ENCODE peak calls at places on chromosomes 1 and 21, in four cellular contexts. W is uterus, C is thyroid gland, G is ovary. R is an unnamed sample. For H3K4me1, the result is how much of the 10 kb centered on the place peaks cover.

GRCh38 chr1:37765937-37766664 is 1.2 kb upstream of the EPHA10 start:
- DNase-seq in W (no peak), C (no peak), G (no peak), R (no peak)

GRCh38 chr21:39430457-39430856 is 15.1 kb downstream of the LCA5L start:
- DNase-seq in W (no peak), C (no peak), G (no peak), R (no peak)

GRCh38 chr1:44643721-44644330 is 30.5 kb downstream of the TMEM53 start:
- DNase-seq in W (no peak), C (no peak), G (no peak), R (no peak)

GRCh38 chr1:43632135-43632670 is 17.7 kb upstream of the KDM4A start:
- DNase-seq in W (no peak), C (no peak), G (no peak), R (no peak)

GRCh38 chr1:32651461-32652073 is 559 bp downstream of the RBBP4 start:
- DNase-seq in W (no peak), C (peak), G (no peak), R (peak)

GRCh38 chr1:16718908-16719533 is 21.3 kb upstream of the RNU1-4 start:
- DNase-seq in W (no peak), C (no peak), G (no peak), R (no peak)

GRCh38 chr1:245550702-245551008 is 395.9 kb downstream of the KIF26B start:
- DNase-seq in W (no peak), C (no peak), G (no peak), R (no peak)

GRCh38 chr21:27240901-27241300 is 274.0 kb upstream of the ADAMTS5 start:
- DNase-seq in W (no peak), C (no peak), G (no peak), R (no peak)

GRCh38 chr1:224707849-224708725 is 92.0 kb downstream of the CNIH3 start:
- DNase-seq in W (peak), C (no peak), G (peak), R (peak)

DNA sequence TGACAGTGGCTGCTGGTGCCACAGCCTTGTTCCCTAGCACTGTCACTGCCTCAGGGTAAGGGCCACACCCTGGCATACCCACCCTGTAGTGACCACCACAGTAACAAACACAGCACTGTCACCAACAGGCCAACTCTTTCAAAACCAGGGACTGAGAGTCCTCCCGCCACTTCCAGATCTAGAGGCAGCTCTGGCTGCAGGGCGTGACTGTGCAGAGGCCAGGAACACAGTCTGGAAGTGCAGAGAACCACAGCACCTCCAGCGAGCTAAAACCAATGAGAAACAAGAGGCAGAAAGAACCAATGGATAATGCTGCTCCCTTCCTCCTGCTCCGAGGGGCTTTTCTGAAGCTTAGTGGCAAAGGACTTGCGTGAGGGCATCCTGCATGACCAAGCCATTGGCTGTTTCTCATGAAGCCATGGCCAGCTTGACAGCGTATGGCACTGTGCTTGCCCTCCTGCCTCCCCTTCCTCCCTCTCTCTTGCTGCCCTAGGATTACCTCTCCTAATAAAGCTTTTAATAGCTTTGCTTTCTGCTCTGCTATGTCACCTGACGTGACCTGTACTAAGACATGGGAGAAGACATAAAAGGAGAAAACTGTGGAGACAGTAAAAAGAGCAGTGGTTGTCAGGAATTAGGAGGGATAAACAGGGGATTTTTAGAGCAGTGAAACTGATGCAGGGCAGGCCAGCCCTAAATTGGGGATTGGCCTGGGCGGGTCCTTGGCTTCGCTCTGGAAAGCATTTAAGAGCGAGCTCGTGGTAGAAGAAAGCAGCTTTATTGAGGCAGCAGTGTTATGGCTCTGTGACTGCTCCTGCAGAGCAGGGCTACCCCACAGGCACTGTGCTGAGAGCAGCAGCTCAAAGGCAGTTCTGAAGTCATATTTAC is 7.1 kb downstream of the PARP1 start:
- DNase-seq in W (no peak), C (peak), G (no peak), R (no peak)
- H3K4me1 ChIP-seq in W (under half), C (under half), G (under half), R (under half)

DNA sequence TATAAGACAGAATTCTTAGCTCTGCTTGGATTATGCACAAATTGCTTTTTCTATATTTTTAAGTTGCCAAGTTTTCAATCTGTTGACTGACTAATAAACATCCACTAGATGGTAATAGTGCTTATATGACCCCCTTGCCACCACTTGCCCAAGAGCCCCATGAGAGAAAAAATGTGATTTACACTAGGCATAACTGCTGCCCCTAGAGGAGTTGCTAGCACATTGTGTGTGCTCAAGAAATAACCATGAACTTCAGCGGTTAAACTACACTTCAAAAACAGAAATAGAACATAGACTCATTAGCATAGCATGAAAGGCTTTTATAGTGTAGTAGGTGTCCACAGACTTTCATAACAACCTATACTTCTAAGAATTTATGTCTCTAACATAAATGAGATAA is 61.4 kb downstream of the BRINP3 start:
- DNase-seq in W (no peak), C (no peak), G (no peak), R (no peak)
- TF ChIP-seq CTCF in W (no peak), C (no peak), G (no peak), R (no peak)

GRCh38 chr1:31642897-31643296 is 1.8 kb downstream of the PEF1 start:
- DNase-seq in W (no peak), C (peak), G (no peak), R (no peak)

GRCh38 chr1:31642366-31642765 is 2.3 kb downstream of the PEF1 start:
- DNase-seq in W (no peak), C (peak), G (no peak), R (no peak)

GRCh38 chr1:31644560-31645273 is at the start of gene PEF1:
- DNase-seq in W (peak), C (peak), G (peak), R (peak)

GRCh38 chr1:31645274-31645568 is 545 bp upstream of the PEF1 start:
- DNase-seq in W (no peak), C (no peak), G (no peak), R (no peak)

DNA sequence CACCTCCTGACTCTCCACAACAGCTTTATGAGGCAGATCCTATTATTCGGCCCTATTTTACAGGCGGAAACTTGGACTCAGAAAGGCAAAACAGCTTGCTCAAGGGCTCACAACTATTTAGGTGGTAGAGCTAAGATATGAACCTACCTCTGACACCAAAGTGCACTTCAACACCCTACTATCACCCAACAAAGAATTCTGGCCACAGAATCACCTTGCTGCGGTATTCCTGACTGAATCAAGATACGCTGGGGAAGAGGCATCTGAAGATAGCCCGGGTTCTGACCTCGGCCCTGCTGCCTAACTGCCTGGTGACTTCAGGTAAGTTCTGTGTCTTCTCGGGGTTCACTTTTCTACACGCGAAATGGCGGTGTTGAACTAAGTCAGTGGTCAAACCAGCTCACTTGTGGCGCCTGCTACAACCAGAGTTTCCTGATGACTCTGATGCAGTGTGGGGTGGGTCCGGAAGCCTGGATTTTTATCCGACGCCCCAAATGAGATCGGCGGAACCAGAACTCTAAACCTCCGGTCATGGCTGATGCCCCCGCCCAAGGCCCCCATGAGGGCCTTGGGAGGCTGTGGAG is 608 bp downstream of the PEF1 start:
- DNase-seq in W (no peak), C (peak), G (no peak), R (no peak)
- H3K4me1 ChIP-seq in W (under half), C (half or more), G (under half), R (under half)

DNA sequence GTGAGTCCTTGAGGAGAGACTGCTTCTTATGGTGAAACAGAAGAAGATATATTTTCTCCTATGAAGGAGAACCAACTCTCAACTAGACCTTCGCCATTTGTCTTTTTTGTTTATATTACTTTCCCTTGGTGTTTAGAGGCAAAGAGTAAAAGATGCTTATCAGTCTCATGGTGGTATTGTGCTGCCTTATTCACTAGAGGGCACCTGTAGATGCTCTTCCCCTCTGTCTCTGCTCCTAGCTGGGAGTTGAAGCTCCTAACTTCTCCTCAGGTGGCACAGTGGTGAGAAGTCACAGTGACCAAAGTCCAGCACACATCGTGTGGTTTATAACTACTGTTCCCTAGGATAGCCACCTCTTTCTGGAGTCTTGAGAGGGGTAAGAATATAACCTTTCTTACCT is 1359.6 kb downstream of the PLA2G4A start:
- DNase-seq in W (no peak), C (no peak), G (no peak), R (no peak)
- TF ChIP-seq CTCF in W (no peak), C (no peak), G (no peak), R (no peak)

GRCh38 chr1:109252167-109252892 is 3.0 kb downstream of the CELSR2 start:
- DNase-seq in W (no peak), C (no peak), G (no peak), R (no peak)
- H3K4me1 ChIP-seq in W (under half), C (under half), G (under half), R (under half)

GRCh38 chr1:10516925-10517676 is 42.4 kb downstream of the PEX14 start:
- DNase-seq in W (no peak), C (no peak), G (no peak), R (no peak)

GRCh38 chr1:10516244-10516643 is 41.5 kb downstream of the PEX14 start:
- DNase-seq in W (no peak), C (no peak), G (no peak), R (no peak)

GRCh38 chr1:10515627-10516026 is 40.9 kb downstream of the PEX14 start:
- DNase-seq in W (no peak), C (peak), G (no peak), R (no peak)

GRCh38 chr1:10513199-10513598 is 38.4 kb downstream of the PEX14 start:
- DNase-seq in W (no peak), C (no peak), G (no peak), R (no peak)

GRCh38 chr1:10514490-10515235 is 39.9 kb downstream of the PEX14 start:
- DNase-seq in W (no peak), C (peak), G (no peak), R (no peak)
- TF ChIP-seq CTCF in W (peak), C (no peak), G (no peak), R (peak)

GRCh38 chr1:198691063-198691462 is 52.2 kb downstream of the PTPRC start:
- DNase-seq in W (no peak), C (no peak), G (no peak), R (no peak)
- H3K4me1 ChIP-seq in W (under half), C (under half), G (under half), R (under half)

GRCh38 chr1:11982010-11982392 is 1.8 kb downstream of the MFN2 start:
- DNase-seq in W (no peak), C (no peak), G (no peak), R (no peak)
- TF ChIP-seq CTCF in W (no peak), C (no peak), G (no peak), R (peak)